ENCODE peak calls at places on chromosomes 6 and 20, in seven cellular contexts. N, L, J, W, S, B and K are unnamed samples.

GRCh38 chr20:9211016-9211760 is 142.3 kb downstream of the PLCB4 start:
- DNase-seq in N (no peak), L (no peak), J (no peak), W (no peak), S (no peak), B (no peak), K (no peak)

GRCh38 chr20:41499064-41499463 is 119.1 kb downstream of the CHD6 start:
- DNase-seq in N (no peak), L (no peak), J (no peak), W (no peak), S (no peak), B (no peak), K (no peak)

GRCh38 chr20:17867119-17867518 is 101.5 kb downstream of the SNX5 start:
- DNase-seq in N (no peak), L (no peak), J (no peak), W (no peak), S (no peak), B (no peak), K (no peak)

GRCh38 chr6:122285292-122285913 is 114.0 kb upstream of the HSF2 start:
- DNase-seq in N (no peak), L (no peak), J (no peak), W (no peak), S (no peak), B (no peak), K (no peak)

GRCh38 chr6:112310439-112311154 is 36.5 kb upstream of the RFPL4B start:
- DNase-seq in N (no peak), L (no peak), J (no peak), W (no peak), S (no peak), B (no peak), K (no peak)

GRCh38 chr6:97440590-97441176 is 157.7 kb upstream of the MMS22L start:
- DNase-seq in N (peak; percentile 54), L (no peak), J (peak; percentile 21), W (no peak), S (no peak), B (peak; percentile 9), K (no peak)

GRCh38 chr6:150787429-150787828 is 78.1 kb upstream of the MTHFD1L start:
- DNase-seq in N (no peak), L (no peak), J (no peak), W (no peak), S (no peak), B (no peak), K (no peak)

GRCh38 chr6:118320652-118321051 is 227.4 kb upstream of the PLN start:
- DNase-seq in N (no peak), L (no peak), J (no peak), W (no peak), S (no peak), B (no peak), K (no peak)

GRCh38 chr6:136334853-136335252 is 45.2 kb upstream of the BCLAF1 start:
- DNase-seq in N (no peak), L (no peak), J (no peak), W (no peak), S (no peak), B (no peak), K (no peak)
- TF ChIP-seq CTCF in N (peak; percentile 42), L (no peak), J (no peak), W (no peak), S (no peak), B (peak; percentile 22), K (peak; percentile 6)

DNA sequence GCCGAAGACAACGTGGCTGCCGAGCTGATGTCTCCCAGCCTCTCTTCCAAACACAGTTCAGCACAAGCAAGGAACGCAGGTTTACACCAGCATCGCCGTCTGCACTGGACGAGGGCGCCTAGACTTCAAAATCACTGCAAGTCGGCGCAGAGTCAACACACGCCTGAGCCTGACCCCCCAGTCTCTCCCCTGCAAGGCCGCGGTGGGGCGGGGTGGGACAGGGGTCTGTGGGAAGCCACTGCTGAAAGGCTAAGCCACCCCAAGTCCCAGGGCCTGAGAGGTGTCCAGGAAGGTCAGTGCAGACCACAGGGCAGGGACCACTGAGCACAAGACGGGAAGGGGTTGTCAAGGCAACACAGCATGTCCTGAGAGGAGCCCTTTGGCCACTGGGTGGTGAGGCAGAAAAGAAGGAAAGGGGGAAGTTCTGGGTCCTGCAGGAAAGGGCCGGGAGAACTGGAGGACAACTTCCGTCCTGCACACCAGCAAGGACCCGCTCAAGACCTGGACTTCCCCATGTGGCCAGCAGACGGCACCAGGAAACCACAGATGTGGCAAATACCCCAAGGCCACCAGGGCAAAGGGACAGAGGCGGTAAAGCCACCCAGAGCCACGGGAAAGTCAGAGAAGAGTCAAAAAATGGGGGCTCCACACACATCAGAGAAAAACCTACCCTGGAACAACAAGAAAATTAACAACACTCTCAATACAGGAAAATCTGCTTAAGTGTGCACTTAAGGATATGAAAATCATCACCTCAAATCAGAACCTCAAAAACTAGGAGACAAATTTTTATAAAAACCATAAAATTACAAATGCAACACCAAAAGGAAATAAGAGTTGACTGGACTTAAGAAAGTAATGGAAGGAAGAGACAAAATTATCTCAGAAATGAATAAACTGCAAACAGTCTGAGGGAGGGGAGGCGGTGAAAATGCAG is 84.8 kb downstream of the TAF4 start:
- DNase-seq in N (peak; percentile 72), L (no peak), J (no peak), W (no peak), S (no peak), B (no peak), K (no peak)
- TF ChIP-seq CTCF in N (peak; percentile 92), L (no peak), J (peak; percentile 33), W (peak; percentile 18), S (peak; percentile 50), B (peak; percentile 61), K (peak; percentile 54)

GRCh38 chr20:60137657-60138245 is 179.5 kb downstream of the CDH26 start:
- DNase-seq in N (no peak), L (no peak), J (peak; percentile 50), W (no peak), S (no peak), B (no peak), K (no peak)
- TF ChIP-seq CTCF in N (peak; percentile 44), L (no peak), J (peak; percentile 55), W (peak; percentile 62), S (no peak), B (peak; percentile 67), K (peak; percentile 68)

GRCh38 chr6:104995989-104996617 is 39.2 kb downstream of the LIN28B start:
- DNase-seq in N (no peak), L (no peak), J (peak; percentile 42), W (no peak), S (no peak), B (peak; percentile 7), K (peak; percentile 1)
- TF ChIP-seq CTCF in N (peak; percentile 31), L (no peak), J (peak; percentile 15), W (no peak), S (no peak), B (peak; percentile 42), K (peak; percentile 28)

DNA sequence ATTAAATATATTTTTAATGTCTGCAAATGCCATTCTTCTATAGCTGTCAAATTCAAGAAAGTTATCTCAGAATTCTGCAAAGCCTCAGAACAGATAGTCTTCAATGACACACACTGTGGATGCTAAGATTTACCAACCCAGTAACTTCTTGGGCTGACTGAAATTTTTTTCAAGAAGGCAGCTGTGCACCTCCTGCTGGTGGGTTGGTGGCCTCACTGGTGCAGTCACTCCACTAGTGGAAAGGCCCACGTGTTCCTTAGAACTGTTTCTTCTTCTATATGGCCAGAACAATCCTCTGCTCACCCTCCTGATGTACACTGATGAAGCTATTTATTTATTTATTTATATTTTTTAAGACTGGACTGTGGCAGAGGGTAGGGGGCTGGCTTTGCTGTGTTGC is 28.1 kb upstream of the MTCL3 start:
- DNase-seq in N (no peak), L (no peak), J (no peak), W (no peak), S (no peak), B (no peak), K (no peak)
- TF ChIP-seq CTCF in N (peak; percentile 39), L (no peak), J (peak; percentile 30), W (peak; percentile 30), S (peak; percentile 30), B (peak; percentile 43), K (peak; percentile 38)

DNA sequence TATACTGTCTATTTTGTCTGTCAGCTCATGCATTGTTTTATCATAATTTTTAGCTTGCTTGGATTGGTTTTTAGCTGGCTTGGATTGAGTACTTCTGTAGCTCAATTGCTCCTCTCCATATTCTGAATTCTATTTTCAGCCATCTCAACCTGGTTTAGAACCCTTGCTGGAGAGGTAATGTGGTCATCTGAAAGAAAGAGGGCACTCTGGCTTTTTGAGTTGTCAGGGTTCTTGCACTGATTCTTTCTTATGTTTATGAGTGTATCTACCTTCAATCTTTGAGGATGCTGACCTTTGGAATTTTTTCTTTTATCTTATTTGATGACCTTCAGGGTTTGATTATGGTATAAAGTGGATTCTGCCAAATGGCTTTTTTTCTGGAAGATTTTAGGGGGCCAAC is 632.7 kb upstream of the ID4 start:
- DNase-seq in N (no peak), L (no peak), J (peak; percentile 18), W (no peak), S (no peak), B (no peak), K (no peak)
- TF ChIP-seq CTCF in N (no peak), L (no peak), J (peak; percentile 41), W (no peak), S (no peak), B (peak; percentile 33), K (no peak)

DNA sequence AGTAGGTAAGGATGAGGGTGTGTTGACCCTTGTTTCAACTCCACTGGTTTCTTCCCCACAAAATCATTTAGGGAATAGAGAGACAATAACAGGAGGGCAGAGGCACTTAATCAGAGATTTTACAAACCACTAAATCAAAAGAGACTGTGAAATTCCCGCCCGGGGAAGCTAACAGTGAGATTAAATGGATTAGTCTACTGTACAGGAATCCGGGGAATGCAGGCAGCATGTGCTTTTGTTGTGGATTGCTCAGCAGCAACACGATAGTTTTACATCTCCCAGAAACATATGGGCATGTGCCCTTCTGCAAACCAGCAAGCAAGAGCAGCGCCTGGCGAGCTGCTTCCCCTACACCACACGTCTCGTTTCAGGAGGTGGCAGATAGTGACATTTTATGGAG is 382.2 kb downstream of the CD83 start:
- DNase-seq in N (no peak), L (no peak), J (peak; percentile 76), W (no peak), S (no peak), B (peak; percentile 78), K (peak; percentile 82)
- TF ChIP-seq CTCF in N (no peak), L (no peak), J (no peak), W (no peak), S (no peak), B (peak; percentile 12), K (peak; percentile 7)

GRCh38 chr20:50504231-50504823 is 5.9 kb upstream of the PTPN1 start:
- DNase-seq in N (peak; percentile 37), L (no peak), J (no peak), W (no peak), S (peak; percentile 39), B (no peak), K (no peak)
- TF ChIP-seq CTCF in N (peak; percentile 44), L (no peak), J (no peak), W (no peak), S (peak; percentile 56), B (no peak), K (no peak)